ENCODE peak calls at places on chromosomes 1 and 21, in six cellular contexts. K is H9, M is cardiac muscle cell, X is Calu3, Z is A549, R is coronary artery. O is an unnamed sample.

GRCh38 chr1:30520461-30520860 is 202.9 kb downstream of the MATN1 start:
- DNase-seq in K (no peak), M (no peak), X (no peak), Z (no peak), R (peak), O (no peak)

GRCh38 chr1:201535046-201535777 is 3.7 kb upstream of the NAV1 start:
- DNase-seq in K (no peak), M (no peak), X (no peak), Z (no peak), R (peak), O (no peak)

GRCh38 chr1:152410028-152410427 is 4.0 kb downstream of the CRNN start:
- DNase-seq in K (no peak), M (no peak), X (no peak), Z (no peak), R (no peak), O (no peak)

GRCh38 chr1:238582816-238583215 is 692.1 kb upstream of the ZP4 start:
- DNase-seq in K (no peak), M (no peak), X (no peak), Z (no peak), R (no peak), O (no peak)

GRCh38 chr1:147077936-147078605 is 94.2 kb downstream of the PRKAB2 start:
- DNase-seq in K (no peak), M (no peak), X (no peak), Z (no peak), R (no peak), O (no peak)

GRCh38 chr1:201702936-201703335 is 126.0 kb upstream of the IPO9 start:
- DNase-seq in K (peak), M (no peak), X (no peak), Z (no peak), R (no peak), O (no peak)

GRCh38 chr1:50967416-50968020 is 2.5 kb upstream of the CDKN2C start:
- DNase-seq in K (no peak), M (no peak), X (no peak), Z (no peak), R (no peak), O (no peak)

GRCh38 chr1:240314845-240315746 is 223.4 kb downstream of the FMN2 start:
- DNase-seq in K (no peak), M (no peak), X (no peak), Z (no peak), R (no peak), O (peak)

GRCh38 chr1:226123591-226124471 is 61.3 kb downstream of the H3-3A start:
- DNase-seq in K (no peak), M (no peak), X (peak), Z (no peak), R (peak), O (no peak)

GRCh38 chr1:87402192-87403046 is 73.7 kb downstream of the LMO4 start:
- DNase-seq in K (no peak), M (peak), X (no peak), Z (no peak), R (no peak), O (peak)

GRCh38 chr21:42395910-42396625 is at the start of gene TMPRSS3:
- DNase-seq in K (no peak), M (no peak), X (peak), Z (no peak), R (no peak), O (no peak)

GRCh38 chr1:179108644-179109043 is 26.8 kb downstream of the TOR3A start:
- DNase-seq in K (no peak), M (no peak), X (no peak), Z (no peak), R (no peak), O (no peak)

GRCh38 chr1:179107706-179108629 is 26.1 kb downstream of the TOR3A start:
- DNase-seq in K (no peak), M (peak), X (no peak), Z (no peak), R (no peak), O (no peak)

GRCh38 chr1:179103999-179104398 is 22.1 kb downstream of the TOR3A start:
- DNase-seq in K (no peak), M (no peak), X (no peak), Z (no peak), R (no peak), O (no peak)

GRCh38 chr1:179104851-179105250 is 23.0 kb downstream of the TOR3A start:
- DNase-seq in K (no peak), M (no peak), X (no peak), Z (no peak), R (no peak), O (no peak)

DNA sequence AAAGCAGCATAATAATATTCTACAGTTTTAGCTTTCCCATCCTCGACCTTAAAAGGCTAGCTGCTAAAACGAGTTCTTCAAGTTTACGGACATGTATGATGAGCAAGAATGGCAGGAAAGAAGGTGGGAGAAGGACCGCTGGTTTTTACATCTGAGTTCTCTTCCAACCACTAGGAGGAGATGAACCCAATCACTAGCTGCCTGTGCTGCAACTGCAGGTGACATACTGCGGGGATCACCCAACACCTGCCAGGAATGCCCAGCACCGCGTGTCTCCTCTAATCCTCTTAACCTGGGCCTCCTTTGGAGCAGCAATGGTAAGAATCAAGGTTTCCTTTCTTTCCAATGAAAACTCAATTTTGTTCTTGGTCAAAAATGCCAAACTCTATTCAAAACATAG is 23.5 kb downstream of the TOR3A start:
- DNase-seq in K (peak), M (no peak), X (no peak), Z (peak), R (no peak), O (no peak)
- TF ChIP-seq CTCF in K (peak), M (peak), X (peak), Z (peak), R (no peak), O (peak)

GRCh38 chr1:55898191-55898590 is 681.2 kb downstream of the PLPP3 start:
- DNase-seq in K (no peak), M (peak), X (no peak), Z (no peak), R (no peak), O (peak)

GRCh38 chr1:55894521-55894920 is 679.4 kb upstream of the USP24 start:
- DNase-seq in K (no peak), M (peak), X (no peak), Z (no peak), R (no peak), O (no peak)

GRCh38 chr1:55893155-55893554 is 678.0 kb upstream of the USP24 start:
- DNase-seq in K (no peak), M (peak), X (peak), Z (peak), R (no peak), O (no peak)

DNA sequence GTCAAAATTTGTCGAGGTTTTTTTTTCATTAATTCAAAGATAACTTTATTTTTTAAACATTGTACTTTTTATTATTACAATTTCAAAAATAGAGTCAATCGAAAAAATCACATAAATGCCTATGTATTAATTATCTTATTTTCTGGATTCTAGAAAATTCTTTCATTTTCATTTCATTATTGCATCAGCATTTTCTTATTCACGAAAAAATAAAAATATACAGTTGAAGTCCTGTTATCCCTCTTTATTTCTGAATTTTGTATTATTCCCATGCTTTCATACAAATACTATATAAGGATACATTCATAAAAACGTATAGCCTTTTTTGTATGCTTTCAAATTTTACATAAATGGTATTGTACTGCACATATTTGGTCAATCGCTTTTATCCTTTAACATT is 681.0 kb upstream of the USP24 start:
- DNase-seq in K (no peak), M (no peak), X (no peak), Z (no peak), R (no peak), O (no peak)
- TF ChIP-seq CTCF in K (no peak), M (no peak), X (no peak), Z (no peak), R (no peak), O (no peak)

DNA sequence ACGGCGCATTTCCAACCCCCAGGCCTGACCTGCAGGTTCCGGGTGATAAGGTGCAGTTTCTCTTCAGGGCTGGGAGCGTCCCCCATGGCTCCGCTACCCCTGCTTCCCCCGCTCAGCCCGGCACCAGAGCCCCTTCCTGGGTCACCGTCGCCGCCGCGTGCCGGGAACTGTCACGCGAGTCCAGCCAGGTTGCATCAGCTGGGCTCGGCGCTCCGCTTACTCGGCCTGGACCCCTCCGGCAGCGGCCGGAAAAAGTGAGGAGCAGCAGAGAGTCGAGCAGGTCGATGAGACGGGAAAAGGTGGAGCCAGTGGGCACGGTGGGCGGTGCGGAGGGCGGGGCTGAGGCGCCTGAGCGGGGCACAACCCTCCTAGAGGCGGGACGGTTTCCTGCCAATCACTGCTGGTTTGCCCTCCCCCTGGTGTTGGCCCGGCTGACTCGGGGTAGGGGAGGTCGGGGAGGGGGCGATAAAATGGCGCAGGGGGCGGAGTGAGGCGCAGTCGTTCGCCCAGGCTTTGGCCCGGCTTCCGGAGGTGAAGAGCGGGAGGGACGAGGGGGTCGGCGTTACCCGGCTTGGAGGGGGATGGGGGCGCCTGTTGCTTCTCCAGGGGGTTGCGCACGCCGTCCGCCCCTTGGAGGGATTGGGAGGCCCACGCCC is at the start of the genes S100PBP and YARS1:
- DNase-seq in K (peak), M (peak), X (peak), Z (peak), R (peak), O (peak)
- TF ChIP-seq CTCF in K (no peak), M (no peak), X (no peak), Z (no peak), R (no peak), O (no peak)

DNA sequence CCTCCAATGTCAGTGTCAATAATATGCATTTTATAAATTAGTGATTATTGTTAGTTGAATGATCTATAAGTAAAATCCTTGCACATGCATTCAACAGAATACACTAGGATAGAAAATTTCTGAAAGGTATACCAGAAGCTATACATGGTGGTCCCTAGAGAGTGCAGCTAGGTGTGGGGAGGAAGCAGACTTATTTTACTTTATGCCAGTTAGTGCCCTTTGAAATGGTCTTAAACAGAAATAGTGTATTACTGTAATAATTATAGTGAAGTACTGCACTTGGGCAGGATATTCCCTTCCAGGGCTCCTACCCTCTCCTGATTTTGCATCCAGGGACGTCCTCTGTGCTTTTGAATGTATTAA is 23.2 kb upstream of the WDR26 start:
- DNase-seq in K (no peak), M (no peak), X (no peak), Z (no peak), R (no peak), O (no peak)
- TF ChIP-seq CTCF in K (peak), M (no peak), X (no peak), Z (no peak), R (no peak), O (no peak)

GRCh38 chr21:41370840-41371697 is 9.2 kb downstream of the MX2 start:
- DNase-seq in K (no peak), M (peak), X (no peak), Z (no peak), R (no peak), O (no peak)

GRCh38 chr21:41369915-41370839 is 8.3 kb downstream of the MX2 start:
- DNase-seq in K (no peak), M (no peak), X (no peak), Z (no peak), R (no peak), O (no peak)

GRCh38 chr21:41367598-41368360 is 6.0 kb downstream of the MX2 start:
- DNase-seq in K (no peak), M (peak), X (no peak), Z (no peak), R (no peak), O (no peak)

GRCh38 chr21:41368361-41369104 is 6.7 kb downstream of the MX2 start:
- DNase-seq in K (no peak), M (no peak), X (no peak), Z (no peak), R (no peak), O (no peak)

GRCh38 chr21:41369105-41369914 is 7.5 kb downstream of the MX2 start:
- DNase-seq in K (peak), M (peak), X (no peak), Z (no peak), R (no peak), O (no peak)
- TF ChIP-seq CTCF in K (peak), M (peak), X (no peak), Z (no peak), R (no peak), O (no peak)

GRCh38 chr1:17205652-17206051 is 724 bp downstream of the PADI1 start:
- DNase-seq in K (no peak), M (no peak), X (no peak), Z (no peak), R (no peak), O (no peak)
- TF ChIP-seq CTCF in K (no peak), M (no peak), X (no peak), Z (no peak), R (no peak), O (no peak)

GRCh38 chr1:15848143-15848928 is 829 bp downstream of the SPEN start:
- DNase-seq in K (peak), M (peak), X (no peak), Z (no peak), R (peak), O (no peak)
- TF ChIP-seq CTCF in K (no peak), M (no peak), X (no peak), Z (no peak), R (no peak), O (no peak)

GRCh38 chr1:46334030-46334384 is 6.6 kb upstream of the NSUN4 start:
- DNase-seq in K (no peak), M (no peak), X (no peak), Z (no peak), R (no peak), O (no peak)

DNA sequence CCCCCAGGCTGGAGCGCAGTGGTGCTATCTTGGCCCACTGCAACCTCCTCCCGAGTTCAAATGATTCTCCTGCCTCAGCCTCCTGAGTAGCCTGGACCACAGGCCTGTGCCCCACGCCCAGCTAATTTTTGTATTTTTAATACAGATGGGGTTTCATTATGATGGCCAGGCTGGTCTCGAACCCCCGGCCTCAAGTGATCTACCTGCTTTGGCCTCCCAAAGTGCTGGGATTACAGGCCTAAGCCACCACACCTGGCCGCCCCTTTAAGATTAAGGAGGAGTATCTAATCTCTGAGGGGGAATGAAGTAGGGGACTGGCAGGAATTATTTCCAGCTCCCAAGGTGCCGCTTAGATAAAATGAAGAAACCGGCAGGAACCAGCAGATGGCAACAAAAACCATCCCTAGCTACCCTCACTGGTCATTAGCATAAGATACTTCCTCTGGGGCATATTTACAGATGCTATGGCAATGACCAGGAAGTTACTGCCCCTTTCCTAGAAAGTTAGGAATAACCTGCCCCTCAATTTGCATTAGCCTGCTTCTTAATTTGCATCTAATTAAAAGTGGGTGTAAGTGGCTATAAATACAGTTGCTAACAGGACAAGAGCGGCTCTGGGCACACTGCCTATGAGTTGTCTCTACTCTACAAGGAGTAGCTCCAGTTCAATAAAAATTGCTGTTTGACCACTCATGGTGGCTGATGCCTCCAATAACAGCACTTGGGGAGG is 7.1 kb upstream of the NSUN4 start:
- DNase-seq in K (peak), M (peak), X (peak), Z (peak), R (no peak), O (no peak)
- TF ChIP-seq CTCF in K (peak), M (peak), X (no peak), Z (peak), R (no peak), O (peak)

GRCh38 chr1:206766251-206766856 is 4.2 kb upstream of the IL19 start:
- DNase-seq in K (no peak), M (peak), X (peak), Z (no peak), R (no peak), O (peak)

GRCh38 chr1:206760590-206760989 is 10.0 kb upstream of the IL19 start:
- DNase-seq in K (no peak), M (no peak), X (no peak), Z (no peak), R (no peak), O (no peak)

GRCh38 chr1:206757524-206758266 is 12.9 kb upstream of the IL19 start:
- DNase-seq in K (no peak), M (no peak), X (no peak), Z (no peak), R (no peak), O (no peak)

GRCh38 chr1:206761369-206761768 is 9.2 kb upstream of the IL19 start:
- DNase-seq in K (no peak), M (peak), X (no peak), Z (no peak), R (no peak), O (no peak)
- TF ChIP-seq CTCF in K (peak), M (peak), X (no peak), Z (no peak), R (no peak), O (peak)

O was measured in AG09319.